ENCODE peak calls at places on chromosomes 12 and 14, in four cellular contexts. M is activated T-helper 1 cell treated with anti-CD3 and anti-CD28 coated beads, Interleukin-2, amount 50 U/mL, for 16 hours; N is mucosa of gallbladder; H is activated T-helper 9 cell treated with anti-CD3 and anti-CD28 coated beads, Interleukin-2, amount 50 U/mL, for 16 hours. E is an unnamed sample.

GRCh38 chr14:104226421-104227385 is 88.3 kb downstream of the KIF26A start:
- DNase-seq in M (no peak), H (no peak), N (no peak), E (no peak)

GRCh38 chr12:6089041-6089823 is 35.2 kb downstream of the VWF start:
- DNase-seq in H (no peak), M (no peak), N (peak), E (no peak)

GRCh38 chr12:61513972-61514371 is 746.2 kb upstream of the USP15 start:
- DNase-seq in N (no peak), H (no peak), M (no peak), E (no peak)

GRCh38 chr12:120261951-120262851 is 3.3 kb downstream of the PXN start:
- DNase-seq in M (no peak), N (no peak), H (no peak), E (no peak)

GRCh38 chr12:107449891-107450290 is 235.7 kb upstream of the PWP1 start:
- DNase-seq in M (no peak), N (no peak), H (no peak), E (no peak)

GRCh38 chr12:83886479-83886878 is 1026.1 kb downstream of the SLC6A15 start:
- DNase-seq in N (no peak), H (no peak), M (no peak), E (no peak)

GRCh38 chr12:101855364-101855884 is 22.0 kb upstream of the DRAM1 start:
- DNase-seq in N (peak), M (no peak), H (no peak), E (no peak)

GRCh38 chr14:52873694-52874093 is 77.2 kb downstream of the FERMT2 start:
- DNase-seq in H (no peak), N (no peak), M (no peak), E (no peak)

GRCh38 chr12:114405199-114405448 is 820 bp downstream of the TBX5 start:
- DNase-seq in M (no peak), H (no peak), N (no peak), E (no peak)

GRCh38 chr14:54253195-54253947 is 143.4 kb upstream of the CDKN3 start:
- DNase-seq in N (no peak), M (no peak), H (no peak), E (no peak)

GRCh38 chr12:60822601-60823000 is 1226.8 kb downstream of the SLC16A7 start:
- DNase-seq in M (no peak), N (no peak), H (no peak), E (no peak)

GRCh38 chr12:112971248-112971647 is 7.1 kb upstream of the OAS2 start:
- DNase-seq in N (no peak), M (no peak), H (no peak), E (no peak)

GRCh38 chr14:50342211-50343080 is 30.3 kb downstream of the DMAC2L start:
- DNase-seq in M (no peak), N (peak), H (no peak), E (peak)

GRCh38 chr14:93105362-93105761 is 10.4 kb downstream of the ITPK1 start:
- DNase-seq in N (no peak), M (no peak), H (no peak), E (no peak)

E was measured in breast epithelium.